ENCODE peak calls at places on chromosomes 5 and 9, in four cellular contexts. J, T, B and R are unnamed samples.

GRCh38 chr5:58259685-58260152 is 200.2 kb downstream of the PLK2 start:
- DNase-seq in B (no peak), J (no peak), T (peak), R (no peak)

GRCh38 chr5:138180183-138180782 is 1.4 kb downstream of the KIF20A start:
- DNase-seq in J (peak), B (peak), T (peak), R (no peak)

GRCh38 chr9:137411670-137412380 is 11.1 kb downstream of the EXD3 start:
- DNase-seq in J (peak), B (peak), T (no peak), R (no peak)

GRCh38 chr5:81182396-81183390 is 50.4 kb upstream of the CKMT2 start:
- DNase-seq in T (no peak), J (no peak), B (no peak), R (no peak)

GRCh38 chr5:107021575-107021974 is 649.2 kb downstream of the EFNA5 start:
- DNase-seq in J (no peak), T (no peak), B (no peak), R (no peak)

GRCh38 chr9:132283165-132283564 is 71.6 kb downstream of the SETX start:
- DNase-seq in T (no peak), B (no peak), J (no peak), R (no peak)

GRCh38 chr5:38650540-38651275 is 94.3 kb upstream of the LIFR start:
- DNase-seq in B (no peak), T (no peak), J (no peak), R (no peak)

GRCh38 chr9:129889936-129890717 is 54.9 kb downstream of the USP20 start:
- DNase-seq in B (no peak), J (peak), T (no peak), R (peak)

GRCh38 chr5:90802695-90803317 is 244.2 kb downstream of the ADGRV1 start:
- DNase-seq in J (no peak), B (peak), T (peak), R (peak)

GRCh38 chr5:39062104-39062503 is 12.1 kb downstream of the RICTOR start:
- DNase-seq in J (no peak), T (no peak), B (no peak), R (no peak)

GRCh38 chr9:32703635-32704034 is 68.2 kb upstream of the TAF1L start:
- DNase-seq in T (peak), B (no peak), J (no peak), R (peak)
- TF ChIP-seq NR2C2 in T (no peak), B (no peak), J (no peak), R (no peak)

DNA sequence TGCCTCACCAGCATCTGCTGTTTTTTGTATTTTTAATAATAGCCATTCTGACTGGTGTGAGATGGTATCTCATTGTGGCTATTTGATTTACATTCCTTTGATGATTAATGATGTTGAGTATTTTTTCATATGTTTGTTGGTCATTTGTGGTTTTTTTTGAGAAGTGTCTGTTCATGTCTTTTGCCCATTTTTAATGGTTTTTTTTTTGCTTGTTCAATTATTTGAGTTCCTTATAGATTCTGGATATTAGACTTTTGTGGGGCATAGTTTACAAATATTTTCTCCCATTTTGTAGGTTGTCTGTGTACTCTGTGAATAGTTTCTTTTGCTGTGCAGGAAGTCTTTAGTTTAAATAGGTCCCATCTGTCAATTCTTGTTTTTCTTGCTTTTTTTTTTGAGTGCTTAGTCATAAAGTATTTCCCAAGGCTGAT is 148.1 kb downstream of the NPR3 start:
- DNase-seq in J (no peak), B (no peak), T (no peak), R (no peak)
- TF ChIP-seq CBFB in J (no peak), B (no peak), T (no peak), R (no peak)

GRCh38 chr5:160456778-160457177 is 35.1 kb downstream of the PTTG1 start:
- DNase-seq in B (no peak), J (no peak), T (no peak), R (no peak)
- TF ChIP-seq CREB1 in B (no peak), J (no peak), T (no peak), R (no peak)

GRCh38 chr5:100872409-100873190 is 30.5 kb downstream of the ST8SIA4 start:
- DNase-seq in B (no peak), J (no peak), T (no peak), R (no peak)
- TF ChIP-seq NR2C2 in B (no peak), J (no peak), T (no peak), R (no peak)

DNA sequence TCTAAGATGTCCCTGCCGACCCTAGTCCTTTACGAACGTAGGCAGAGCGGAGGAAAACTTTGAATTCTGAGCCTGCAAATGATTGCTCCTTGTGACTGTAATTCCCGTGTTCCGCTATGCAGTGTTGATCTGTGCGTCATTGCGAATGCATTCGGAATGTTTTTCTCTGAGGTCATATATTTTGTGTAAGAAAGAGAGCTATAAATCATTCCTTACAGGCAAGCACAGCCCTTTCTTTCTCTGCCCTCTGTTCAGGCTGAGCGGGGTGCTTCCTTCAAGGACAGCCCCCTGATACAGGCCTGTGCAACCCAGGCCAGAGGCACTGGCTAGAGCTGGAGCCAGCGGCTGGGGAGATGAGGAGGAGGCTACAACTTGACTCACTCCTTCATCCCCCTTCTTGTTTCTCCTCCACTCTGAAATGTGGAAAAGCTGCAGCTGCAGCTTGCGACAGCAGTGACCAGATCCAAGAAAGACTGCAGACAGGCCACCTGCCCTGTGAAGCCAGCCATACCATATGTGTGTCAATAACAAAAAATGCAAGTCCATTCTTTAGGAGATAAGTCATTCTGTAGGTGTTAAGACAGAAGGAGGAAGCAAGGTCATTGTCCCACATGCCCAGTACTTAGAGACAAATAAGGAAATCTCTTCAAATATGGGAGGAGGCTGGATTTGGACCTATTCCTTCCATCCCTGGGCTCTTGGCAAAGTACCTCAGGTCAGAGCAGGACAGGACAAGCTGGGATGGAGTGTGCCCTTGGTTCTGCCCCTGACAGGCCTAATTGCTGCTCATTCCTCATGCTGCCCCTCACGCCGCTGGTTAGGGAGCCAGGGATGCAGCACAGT is 345.7 kb upstream of the WWC1 start:
- DNase-seq in T (no peak), B (no peak), J (no peak), R (no peak)
- TF ChIP-seq CBFB in T (no peak), B (no peak), J (no peak), R (no peak)

GRCh38 chr9:16442622-16443021 is 427.8 kb downstream of the BNC2 start:
- DNase-seq in T (no peak), B (no peak), J (no peak), R (peak)

GRCh38 chr9:16449331-16449730 is 421.1 kb downstream of the BNC2 start:
- DNase-seq in T (no peak), J (no peak), B (no peak), R (no peak)

GRCh38 chr9:16450043-16450442 is 420.4 kb downstream of the BNC2 start:
- DNase-seq in J (no peak), B (no peak), T (no peak), R (no peak)

GRCh38 chr9:16450578-16450977 is 419.9 kb downstream of the BNC2 start:
- DNase-seq in B (no peak), T (no peak), J (no peak), R (no peak)

GRCh38 chr9:16445141-16445920 is 425.1 kb downstream of the BNC2 start:
- DNase-seq in T (peak), B (no peak), J (no peak), R (no peak)
- TF ChIP-seq CREB1 in T (no peak), B (no peak), J (no peak), R (no peak)